ENCODE peak calls at places on chromosomes 3 and 15, in nine cellular contexts. H is stimulated activated CD8-positive, alpha-beta memory T cell treated with anti-CD3 and anti-CD28 coated beads, Interleukin-4, amount 100 ng/mL, for 1 hour; R is HTR-8/SVneo; I is stimulated activated CD4-positive, alpha-beta T cell treated with anti-CD3 and anti-CD28 coated beads, Interleukin-2, amount 100 ng/mL, for 48 hours; C is GM12865; B is small intestine; U is GM03348; S is nephron progenitor cell; E is progenitor cell of endocrine pancreas. A is an unnamed sample.

GRCh38 chr3:106124818-106125217 is 256.0 kb upstream of the CBLB start:
- DNase-seq in H (no peak), R (no peak), I (no peak), C (no peak), B (no peak), U (no peak), S (no peak), E (no peak), A (no peak)

GRCh38 chr3:83033123-83033522 is 1271.7 kb upstream of the GBE1 start:
- DNase-seq in H (no peak), R (no peak), I (no peak), C (no peak), B (no peak), U (no peak), S (no peak), E (no peak), A (no peak)

GRCh38 chr15:70290708-70291107 is 193.0 kb upstream of the TLE3 start:
- DNase-seq in H (no peak), R (no peak), I (no peak), C (no peak), B (no peak), U (no peak), S (no peak), E (no peak), A (no peak)

GRCh38 chr3:35946121-35946856 is 307.0 kb downstream of the ARPP21 start:
- DNase-seq in H (no peak), R (no peak), I (no peak), C (peak; percentile 8), B (no peak), U (peak; percentile 37), S (no peak), E (no peak), A (no peak)

GRCh38 chr15:57333487-57333886 is 42.8 kb upstream of the CGNL1 start:
- DNase-seq in H (no peak), R (no peak), I (no peak), C (no peak), B (no peak), U (no peak), S (no peak), E (no peak), A (no peak)

GRCh38 chr3:76500746-76501275 is 539.1 kb upstream of the ROBO2 start:
- DNase-seq in H (no peak), R (peak; percentile 40), I (no peak), C (no peak), B (no peak), U (no peak), S (no peak), E (no peak), A (no peak)

GRCh38 chr3:138455801-138456716 is 21.6 kb downstream of the ESYT3 start:
- DNase-seq in H (no peak), R (no peak), I (no peak), C (no peak), B (no peak), U (no peak), S (no peak), E (no peak), A (no peak)

GRCh38 chr3:25103391-25103790 is 324.7 kb upstream of the RARB start:
- DNase-seq in H (no peak), R (no peak), I (no peak), C (no peak), B (no peak), U (no peak), S (no peak), E (no peak), A (no peak)

GRCh38 chr3:111246967-111247760 is 175.5 kb downstream of the NECTIN3 start:
- DNase-seq in H (no peak), R (no peak), I (no peak), C (no peak), B (no peak), U (peak; percentile 48), S (no peak), E (no peak), A (no peak)

GRCh38 chr3:125644036-125645025 is 49.0 kb upstream of the OSBPL11 start:
- DNase-seq in H (no peak), R (no peak), I (no peak), C (no peak), B (peak; percentile 24), U (peak; percentile 29), S (no peak), E (no peak), A (no peak)

GRCh38 chr15:85472349-85472748 is 91.9 kb downstream of the AKAP13 start:
- DNase-seq in H (no peak), R (no peak), I (no peak), C (no peak), B (no peak), U (no peak), S (no peak), E (no peak), A (no peak)

GRCh38 chr3:172096881-172097420 is 57.6 kb downstream of the FNDC3B start:
- DNase-seq in H (no peak), R (no peak), I (no peak), C (no peak), B (peak; percentile 33), U (peak; percentile 44), S (no peak), E (no peak), A (no peak)

GRCh38 chr3:50574280-50574831 is 5.0 kb downstream of the HEMK1 start:
- DNase-seq in H (no peak), R (no peak), I (no peak), C (peak; percentile 17), B (peak; percentile 28), U (no peak), S (no peak), E (no peak), A (no peak)

GRCh38 chr3:50299929-50300680 is 900 bp upstream of the HYAL3 start:
- DNase-seq in H (no peak), R (no peak), I (no peak), C (peak; percentile 45), B (peak; percentile 58), U (peak; percentile 22), S (no peak), E (no peak), A (no peak)

GRCh38 chr15:25848769-25849430 is 14.2 kb downstream of the ATP10A start:
- DNase-seq in H (no peak), R (no peak), I (no peak), C (no peak), B (no peak), U (no peak), S (no peak), E (no peak), A (no peak)

GRCh38 chr15:70437882-70438331 is 325.5 kb downstream of the UACA start:
- DNase-seq in H (no peak), R (peak; percentile 48), I (no peak), C (no peak), B (no peak), U (no peak), S (no peak), E (no peak), A (no peak)

GRCh38 chr3:66538390-66538789 is 37.6 kb upstream of the LRIG1 start:
- DNase-seq in H (no peak), R (no peak), I (no peak), C (no peak), B (no peak), U (no peak), S (no peak), E (no peak), A (no peak)

GRCh38 chr3:165797551-165797950 is 39.7 kb downstream of the BCHE start:
- DNase-seq in H (no peak), R (no peak), I (no peak), C (no peak), B (no peak), U (no peak), S (no peak), E (no peak), A (no peak)

GRCh38 chr15:59817834-59818233 is 128.7 kb upstream of the BNIP2 start:
- DNase-seq in H (no peak), R (no peak), I (no peak), C (no peak), B (no peak), U (no peak), S (no peak), E (no peak), A (no peak)

GRCh38 chr3:39122811-39123210 is 15.3 kb downstream of the TTC21A start:
- DNase-seq in H (no peak), R (no peak), I (no peak), C (peak; percentile 36), B (no peak), U (no peak), S (no peak), E (no peak), A (no peak)

GRCh38 chr3:50512131-50512530 is 8.7 kb upstream of the CACNA2D2 start:
- DNase-seq in H (no peak), R (no peak), I (no peak), C (no peak), B (no peak), U (no peak), S (no peak), E (no peak), A (no peak)

GRCh38 chr3:185825639-185826481 is 1.0 kb upstream of the IGF2BP2 start:
- DNase-seq in H (no peak), R (no peak), I (peak; percentile 32), C (peak; percentile 76), B (peak; percentile 75), U (peak; percentile 70), S (peak; percentile 68), E (peak; percentile 47), A (no peak)

GRCh38 chr15:42549052-42549491 is 434 bp downstream of the HAUS2 start:
- DNase-seq in H (no peak), R (peak; percentile 18), I (peak; percentile 3), C (peak; percentile 51), B (peak; percentile 31), U (peak; percentile 20), S (no peak), E (no peak), A (no peak)

GRCh38 chr3:34367521-34367920 is 569.1 kb downstream of the PDCD6IP start:
- DNase-seq in H (no peak), R (no peak), I (no peak), C (no peak), B (no peak), U (no peak), S (no peak), E (no peak), A (no peak)

GRCh38 chr3:109356442-109357155 is 19.3 kb upstream of the DPPA4 start:
- DNase-seq in H (no peak), R (no peak), I (no peak), C (no peak), B (no peak), U (no peak), S (no peak), E (no peak), A (no peak)

GRCh38 chr3:194386066-194386465 is 13.0 kb downstream of the GP5 start:
- DNase-seq in H (no peak), R (no peak), I (no peak), C (no peak), B (no peak), U (no peak), S (no peak), E (no peak), A (no peak)

GRCh38 chr15:31306426-31307269 is 20.0 kb upstream of the KLF13 start:
- DNase-seq in H (no peak), R (no peak), I (no peak), C (no peak), B (no peak), U (no peak), S (peak; percentile 49), E (no peak), A (no peak)

GRCh38 chr3:194870394-194871110 is 184.9 kb downstream of the FAM43A start:
- DNase-seq in H (no peak), R (no peak), I (no peak), C (no peak), B (peak; percentile 57), U (no peak), S (no peak), E (no peak), A (no peak)

GRCh38 chr3:115040673-115041286 is 106.3 kb downstream of the ZBTB20 start:
- DNase-seq in H (peak; percentile 1), R (peak; percentile 8), I (peak; percentile 25), C (peak; percentile 46), B (peak; percentile 44), U (peak; percentile 67), S (peak; percentile 28), E (no peak), A (no peak)

GRCh38 chr3:120780977-120781376 is 38.4 kb downstream of the GTF2E1 start:
- DNase-seq in H (no peak), R (peak; percentile 64), I (no peak), C (peak; percentile 90), B (no peak), U (peak; percentile 54), S (no peak), E (no peak), A (no peak)

GRCh38 chr3:95302044-95302443 is 1239.2 kb downstream of the NSUN3 start:
- DNase-seq in H (no peak), R (peak; percentile 19), I (no peak), C (no peak), B (no peak), U (no peak), S (no peak), E (no peak), A (no peak)